ENCODE peak calls at places on chromosomes 7 and 10, in seven cellular contexts. I, F, Q, B, Z, L and K are unnamed samples.

GRCh38 chr10:16612148-16612742 is 90.6 kb upstream of the C1QL3 start:
- DNase-seq in I (no peak), F (no peak), Q (no peak), B (peak), Z (peak), L (no peak), K (peak)

GRCh38 chr7:84913731-84914130 is 273.1 kb downstream of the SEMA3D start:
- DNase-seq in I (no peak), F (no peak), Q (no peak), B (peak), Z (no peak), L (no peak), K (no peak)

GRCh38 chr7:140475747-140476333 is 3.5 kb downstream of the MKRN1 start:
- DNase-seq in I (peak), F (peak), Q (peak), B (peak), Z (peak), L (peak), K (peak)

GRCh38 chr7:4958477-4959301 is at the start of gene MMD2:
- DNase-seq in I (no peak), F (no peak), Q (no peak), B (no peak), Z (no peak), L (no peak), K (no peak)

GRCh38 chr7:46710927-46711326 is 789.9 kb upstream of the IGFBP3 start:
- DNase-seq in I (no peak), F (no peak), Q (no peak), B (no peak), Z (no peak), L (no peak), K (no peak)

GRCh38 chr10:105952153-105952552 is 1212.4 kb downstream of the SORCS1 start:
- DNase-seq in I (no peak), F (peak), Q (peak), B (peak), Z (peak), L (no peak), K (peak)

GRCh38 chr10:78544447-78545085 is 510.9 kb downstream of the RPS24 start:
- DNase-seq in I (no peak), F (no peak), Q (no peak), B (peak), Z (no peak), L (no peak), K (no peak)

GRCh38 chr10:70533189-70533558 is 54.6 kb downstream of the PALD1 start:
- DNase-seq in I (no peak), F (no peak), Q (no peak), B (no peak), Z (no peak), L (no peak), K (no peak)

GRCh38 chr7:92813390-92814024 is 22.9 kb downstream of the CDK6 start:
- DNase-seq in I (no peak), F (no peak), Q (no peak), B (no peak), Z (no peak), L (no peak), K (peak)